ENCODE peak calls at places on chromosomes 3 and 15, in eight cellular contexts. One of them, this sample, is unnamed.

GRCh38 chr15:99475754-99476412 is 89.9 kb upstream of the MEF2A start:
- DNase-seq in left ventricle myocardium inferior: no peak
- DNase-seq in CD4-positive, CD25-positive, alpha-beta regulatory T cell: no peak
- DNase-seq in right lobe of liver: no peak
- DNase-seq in upper lobe of right lung: no peak
- DNase-seq in transverse colon: no peak
- DNase-seq in HAP-1: no peak
- DNase-seq in CD8-positive, alpha-beta memory T cell: no peak
- DNase-seq in this sample: no peak

GRCh38 chr15:55829826-55830225 is 86.9 kb upstream of the PRTG start:
- DNase-seq in HAP-1: no peak
- DNase-seq in left ventricle myocardium inferior: no peak
- DNase-seq in upper lobe of right lung: no peak
- DNase-seq in right lobe of liver: no peak
- DNase-seq in transverse colon: no peak
- DNase-seq in CD4-positive, CD25-positive, alpha-beta regulatory T cell: peak; percentile 75
- DNase-seq in CD8-positive, alpha-beta memory T cell: no peak
- DNase-seq in this sample: no peak

GRCh38 chr3:67083277-67083676 is 85.2 kb downstream of the KBTBD8 start:
- DNase-seq in right lobe of liver: no peak
- DNase-seq in left ventricle myocardium inferior: no peak
- DNase-seq in transverse colon: no peak
- DNase-seq in HAP-1: no peak
- DNase-seq in CD8-positive, alpha-beta memory T cell: no peak
- DNase-seq in upper lobe of right lung: no peak
- DNase-seq in CD4-positive, CD25-positive, alpha-beta regulatory T cell: peak; percentile 81
- DNase-seq in this sample: no peak

GRCh38 chr3:161372321-161373260 is 1.3 kb upstream of the SPTSSB start:
- DNase-seq in CD4-positive, CD25-positive, alpha-beta regulatory T cell: peak; percentile 52
- DNase-seq in left ventricle myocardium inferior: no peak
- DNase-seq in HAP-1: peak; percentile 40
- DNase-seq in CD8-positive, alpha-beta memory T cell: no peak
- DNase-seq in right lobe of liver: peak; percentile 25
- DNase-seq in upper lobe of right lung: peak; percentile 63
- DNase-seq in transverse colon: no peak
- DNase-seq in this sample: peak; percentile 25

GRCh38 chr15:83061680-83062079 is 5.4 kb downstream of the BTBD1 start:
- DNase-seq in transverse colon: no peak
- DNase-seq in HAP-1: peak; percentile 25
- DNase-seq in CD8-positive, alpha-beta memory T cell: no peak
- DNase-seq in CD4-positive, CD25-positive, alpha-beta regulatory T cell: no peak
- DNase-seq in right lobe of liver: no peak
- DNase-seq in upper lobe of right lung: no peak
- DNase-seq in left ventricle myocardium inferior: no peak
- DNase-seq in this sample: no peak

GRCh38 chr15:95290376-95290973 is 1040.0 kb upstream of the NR2F2 start:
- DNase-seq in CD8-positive, alpha-beta memory T cell: no peak
- DNase-seq in upper lobe of right lung: no peak
- DNase-seq in HAP-1: no peak
- DNase-seq in left ventricle myocardium inferior: no peak
- DNase-seq in transverse colon: no peak
- DNase-seq in right lobe of liver: no peak
- DNase-seq in CD4-positive, CD25-positive, alpha-beta regulatory T cell: no peak
- DNase-seq in this sample: no peak

GRCh38 chr15:69472046-69472445 is 19.4 kb downstream of the RPLP1 start:
- DNase-seq in CD8-positive, alpha-beta memory T cell: no peak
- DNase-seq in transverse colon: no peak
- DNase-seq in right lobe of liver: no peak
- DNase-seq in left ventricle myocardium inferior: no peak
- DNase-seq in HAP-1: peak; percentile 5
- DNase-seq in upper lobe of right lung: no peak
- DNase-seq in CD4-positive, CD25-positive, alpha-beta regulatory T cell: no peak
- DNase-seq in this sample: no peak

GRCh38 chr15:90603893-90604292 is 74.2 kb downstream of the CRTC3 start:
- DNase-seq in transverse colon: peak; percentile 53
- DNase-seq in HAP-1: peak; percentile 55
- DNase-seq in CD8-positive, alpha-beta memory T cell: peak; percentile 12
- DNase-seq in right lobe of liver: no peak
- DNase-seq in CD4-positive, CD25-positive, alpha-beta regulatory T cell: peak; percentile 73
- DNase-seq in left ventricle myocardium inferior: peak; percentile 51
- DNase-seq in upper lobe of right lung: peak; percentile 72
- DNase-seq in this sample: peak; percentile 67

GRCh38 chr15:99441871-99442267 is 123.9 kb upstream of the MEF2A start:
- DNase-seq in CD4-positive, CD25-positive, alpha-beta regulatory T cell: no peak
- DNase-seq in right lobe of liver: no peak
- DNase-seq in transverse colon: no peak
- DNase-seq in CD8-positive, alpha-beta memory T cell: no peak
- DNase-seq in HAP-1: peak; percentile 3
- DNase-seq in upper lobe of right lung: no peak
- DNase-seq in left ventricle myocardium inferior: no peak
- DNase-seq in this sample: no peak

GRCh38 chr15:92954578-92954977 is 54.5 kb downstream of the CHD2 start:
- DNase-seq in right lobe of liver: no peak
- DNase-seq in transverse colon: no peak
- DNase-seq in CD4-positive, CD25-positive, alpha-beta regulatory T cell: peak; percentile 18
- DNase-seq in left ventricle myocardium inferior: no peak
- DNase-seq in CD8-positive, alpha-beta memory T cell: no peak
- DNase-seq in upper lobe of right lung: no peak
- DNase-seq in HAP-1: peak; percentile 34
- DNase-seq in this sample: no peak

GRCh38 chr3:160136421-160136820 is 88.8 kb upstream of the C3orf80 start:
- DNase-seq in left ventricle myocardium inferior: no peak
- DNase-seq in HAP-1: no peak
- DNase-seq in CD4-positive, CD25-positive, alpha-beta regulatory T cell: no peak
- DNase-seq in upper lobe of right lung: no peak
- DNase-seq in transverse colon: no peak
- DNase-seq in right lobe of liver: no peak
- DNase-seq in CD8-positive, alpha-beta memory T cell: no peak
- DNase-seq in this sample: no peak

GRCh38 chr3:197374951-197375560 is 76.6 kb upstream of the DLG1 start:
- DNase-seq in upper lobe of right lung: no peak
- DNase-seq in left ventricle myocardium inferior: no peak
- DNase-seq in HAP-1: no peak
- DNase-seq in CD8-positive, alpha-beta memory T cell: no peak
- DNase-seq in right lobe of liver: no peak
- DNase-seq in transverse colon: no peak
- DNase-seq in CD4-positive, CD25-positive, alpha-beta regulatory T cell: no peak
- DNase-seq in this sample: no peak

GRCh38 chr3:51719413-51720025 is 12.7 kb downstream of the GRM2 start:
- DNase-seq in HAP-1: no peak
- DNase-seq in CD8-positive, alpha-beta memory T cell: no peak
- DNase-seq in transverse colon: no peak
- DNase-seq in left ventricle myocardium inferior: no peak
- DNase-seq in CD4-positive, CD25-positive, alpha-beta regulatory T cell: no peak
- DNase-seq in upper lobe of right lung: no peak
- DNase-seq in right lobe of liver: no peak
- DNase-seq in this sample: no peak

GRCh38 chr3:121018917-121019321 is 110.9 kb downstream of the STXBP5L start:
- DNase-seq in CD4-positive, CD25-positive, alpha-beta regulatory T cell: no peak
- DNase-seq in right lobe of liver: no peak
- DNase-seq in left ventricle myocardium inferior: no peak
- DNase-seq in upper lobe of right lung: peak; percentile 45
- DNase-seq in HAP-1: no peak
- DNase-seq in transverse colon: no peak
- DNase-seq in CD8-positive, alpha-beta memory T cell: no peak
- DNase-seq in this sample: no peak

GRCh38 chr15:51718199-51718598 is 19.3 kb downstream of the LYSMD2 start:
- DNase-seq in HAP-1: no peak
- DNase-seq in CD4-positive, CD25-positive, alpha-beta regulatory T cell: no peak
- DNase-seq in left ventricle myocardium inferior: no peak
- DNase-seq in CD8-positive, alpha-beta memory T cell: no peak
- DNase-seq in upper lobe of right lung: no peak
- DNase-seq in right lobe of liver: no peak
- DNase-seq in transverse colon: no peak
- DNase-seq in this sample: no peak

DNA sequence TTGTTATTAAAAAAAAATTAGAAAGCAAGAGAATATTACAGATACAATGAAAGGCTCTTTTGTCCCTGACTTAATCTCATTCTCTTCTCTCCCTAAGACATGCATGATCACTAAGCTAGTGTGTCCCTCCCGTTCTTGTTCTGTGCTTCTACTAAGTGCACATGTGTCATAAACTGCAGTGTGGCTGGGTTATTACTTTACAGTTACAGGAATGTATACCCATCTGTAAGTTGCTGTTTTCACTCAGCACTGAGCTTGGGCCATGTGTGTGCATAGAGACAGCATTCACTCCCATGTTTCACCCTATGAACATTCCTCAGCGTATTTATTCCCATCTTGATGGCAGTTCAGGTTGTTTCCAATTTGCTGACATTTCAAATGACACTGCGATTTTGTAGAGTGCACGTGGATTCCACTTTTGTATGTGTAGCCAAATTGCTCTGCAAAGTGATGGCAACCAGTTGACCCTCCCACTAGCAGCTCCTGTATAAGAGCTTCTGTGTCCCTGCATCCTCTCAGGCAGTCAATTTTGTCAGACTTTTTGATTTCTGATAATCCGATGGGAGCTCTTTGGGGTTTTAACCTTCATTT is 145.8 kb upstream of the UBE2E1 start:
- DNase-seq in right lobe of liver: no peak
- DNase-seq in left ventricle myocardium inferior: no peak
- DNase-seq in transverse colon: no peak
- DNase-seq in upper lobe of right lung: no peak
- DNase-seq in CD8-positive, alpha-beta memory T cell: no peak
- DNase-seq in CD4-positive, CD25-positive, alpha-beta regulatory T cell: no peak
- DNase-seq in HAP-1: no peak
- DNase-seq in this sample: no peak
- H3K4me1 ChIP-seq in right lobe of liver: no peaks in the 10 kb centered on the region
- H3K4me1 ChIP-seq in left ventricle myocardium inferior: no peaks in the 10 kb centered on the region
- H3K4me1 ChIP-seq in transverse colon: peaks cover 14% of the 10 kb centered on the region
- H3K4me1 ChIP-seq in upper lobe of right lung: no peaks in the 10 kb centered on the region
- H3K4me1 ChIP-seq in CD8-positive, alpha-beta memory T cell: no peaks in the 10 kb centered on the region
- H3K4me1 ChIP-seq in CD4-positive, CD25-positive, alpha-beta regulatory T cell: no peaks in the 10 kb centered on the region
- H3K4me1 ChIP-seq in HAP-1: no peaks in the 10 kb centered on the region
- H3K4me1 ChIP-seq in this sample: no peaks in the 10 kb centered on the region

GRCh38 chr15:52791776-52792175 is 1.6 kb upstream of the ONECUT1 start:
- DNase-seq in right lobe of liver: no peak
- DNase-seq in HAP-1: no peak
- DNase-seq in CD4-positive, CD25-positive, alpha-beta regulatory T cell: no peak
- DNase-seq in CD8-positive, alpha-beta memory T cell: no peak
- DNase-seq in left ventricle myocardium inferior: no peak
- DNase-seq in upper lobe of right lung: no peak
- DNase-seq in transverse colon: no peak
- DNase-seq in this sample: no peak
- H3K4me1 ChIP-seq in right lobe of liver: peaks cover 4% of the 10 kb centered on the region
- H3K4me1 ChIP-seq in HAP-1: no peaks in the 10 kb centered on the region
- H3K4me1 ChIP-seq in CD4-positive, CD25-positive, alpha-beta regulatory T cell: peaks cover 32% of the 10 kb centered on the region
- H3K4me1 ChIP-seq in CD8-positive, alpha-beta memory T cell: peaks cover 8% of the 10 kb centered on the region
- H3K4me1 ChIP-seq in left ventricle myocardium inferior: peaks cover 40% of the 10 kb centered on the region
- H3K4me1 ChIP-seq in upper lobe of right lung: peaks cover 13% of the 10 kb centered on the region
- H3K4me1 ChIP-seq in transverse colon: peaks cover 24% of the 10 kb centered on the region
- H3K4me1 ChIP-seq in this sample: no peaks in the 10 kb centered on the region

GRCh38 chr15:85406916-85407315 is 26.5 kb downstream of the AKAP13 start:
- DNase-seq in upper lobe of right lung: no peak
- DNase-seq in right lobe of liver: no peak
- DNase-seq in CD4-positive, CD25-positive, alpha-beta regulatory T cell: no peak
- DNase-seq in transverse colon: no peak
- DNase-seq in left ventricle myocardium inferior: no peak
- DNase-seq in CD8-positive, alpha-beta memory T cell: no peak
- DNase-seq in HAP-1: no peak
- DNase-seq in this sample: no peak
- H3K4me1 ChIP-seq in upper lobe of right lung: peaks cover 67% of the 10 kb centered on the region
- H3K4me1 ChIP-seq in right lobe of liver: peaks cover 16% of the 10 kb centered on the region
- H3K4me1 ChIP-seq in CD4-positive, CD25-positive, alpha-beta regulatory T cell: peaks cover 35% of the 10 kb centered on the region
- H3K4me1 ChIP-seq in transverse colon: peaks cover 57% of the 10 kb centered on the region
- H3K4me1 ChIP-seq in left ventricle myocardium inferior: peaks cover 92% of the 10 kb centered on the region
- H3K4me1 ChIP-seq in CD8-positive, alpha-beta memory T cell: peaks cover 41% of the 10 kb centered on the region
- H3K4me1 ChIP-seq in HAP-1: peaks cover 53% of the 10 kb centered on the region
- H3K4me1 ChIP-seq in this sample: peaks cover 12% of the 10 kb centered on the region

GRCh38 chr3:5019411-5020261 is 40.4 kb downstream of the BHLHE40 start:
- DNase-seq in left ventricle myocardium inferior: no peak
- DNase-seq in right lobe of liver: no peak
- DNase-seq in HAP-1: no peak
- DNase-seq in transverse colon: peak; percentile 47
- DNase-seq in upper lobe of right lung: peak; percentile 60
- DNase-seq in CD4-positive, CD25-positive, alpha-beta regulatory T cell: peak; percentile 89
- DNase-seq in CD8-positive, alpha-beta memory T cell: peak; percentile 48
- DNase-seq in this sample: peak; percentile 54
- H3K4me1 ChIP-seq in left ventricle myocardium inferior: peaks cover 37% of the 10 kb centered on the region
- H3K4me1 ChIP-seq in right lobe of liver: no peaks in the 10 kb centered on the region
- H3K4me1 ChIP-seq in HAP-1: no peaks in the 10 kb centered on the region
- H3K4me1 ChIP-seq in transverse colon: peaks cover 39% of the 10 kb centered on the region
- H3K4me1 ChIP-seq in upper lobe of right lung: peaks cover 29% of the 10 kb centered on the region
- H3K4me1 ChIP-seq in CD4-positive, CD25-positive, alpha-beta regulatory T cell: peaks cover 19% of the 10 kb centered on the region
- H3K4me1 ChIP-seq in CD8-positive, alpha-beta memory T cell: peaks cover 49% of the 10 kb centered on the region
- H3K4me1 ChIP-seq in this sample: peaks cover 11% of the 10 kb centered on the region

GRCh38 chr3:101861978-101862421 is 12.7 kb downstream of the NFKBIZ start:
- DNase-seq in transverse colon: no peak
- DNase-seq in left ventricle myocardium inferior: no peak
- DNase-seq in CD4-positive, CD25-positive, alpha-beta regulatory T cell: peak; percentile 18
- DNase-seq in upper lobe of right lung: no peak
- DNase-seq in right lobe of liver: no peak
- DNase-seq in HAP-1: no peak
- DNase-seq in CD8-positive, alpha-beta memory T cell: no peak
- DNase-seq in this sample: no peak

GRCh38 chr3:101865751-101866509 is 16.6 kb downstream of the NFKBIZ start:
- DNase-seq in CD8-positive, alpha-beta memory T cell: no peak
- DNase-seq in upper lobe of right lung: no peak
- DNase-seq in CD4-positive, CD25-positive, alpha-beta regulatory T cell: peak; percentile 29
- DNase-seq in transverse colon: no peak
- DNase-seq in left ventricle myocardium inferior: no peak
- DNase-seq in HAP-1: no peak
- DNase-seq in right lobe of liver: no peak
- DNase-seq in this sample: no peak

GRCh38 chr3:101859882-101860281 is 10.6 kb downstream of the NFKBIZ start:
- DNase-seq in right lobe of liver: no peak
- DNase-seq in upper lobe of right lung: no peak
- DNase-seq in CD8-positive, alpha-beta memory T cell: no peak
- DNase-seq in CD4-positive, CD25-positive, alpha-beta regulatory T cell: no peak
- DNase-seq in transverse colon: no peak
- DNase-seq in HAP-1: no peak
- DNase-seq in left ventricle myocardium inferior: no peak
- DNase-seq in this sample: no peak

GRCh38 chr3:101861212-101861977 is 12.1 kb downstream of the NFKBIZ start:
- DNase-seq in transverse colon: no peak
- DNase-seq in right lobe of liver: no peak
- DNase-seq in CD4-positive, CD25-positive, alpha-beta regulatory T cell: peak; percentile 16
- DNase-seq in left ventricle myocardium inferior: no peak
- DNase-seq in CD8-positive, alpha-beta memory T cell: no peak
- DNase-seq in upper lobe of right lung: no peak
- DNase-seq in HAP-1: no peak
- DNase-seq in this sample: no peak

GRCh38 chr3:101862453-101863165 is 13.3 kb downstream of the NFKBIZ start:
- DNase-seq in left ventricle myocardium inferior: no peak
- DNase-seq in upper lobe of right lung: no peak
- DNase-seq in transverse colon: no peak
- DNase-seq in HAP-1: no peak
- DNase-seq in CD4-positive, CD25-positive, alpha-beta regulatory T cell: no peak
- DNase-seq in CD8-positive, alpha-beta memory T cell: no peak
- DNase-seq in right lobe of liver: no peak
- DNase-seq in this sample: no peak
- H3K4me1 ChIP-seq in left ventricle myocardium inferior: peaks cover 7% of the 10 kb centered on the region
- H3K4me1 ChIP-seq in upper lobe of right lung: peaks cover 17% of the 10 kb centered on the region
- H3K4me1 ChIP-seq in transverse colon: peaks cover 11% of the 10 kb centered on the region
- H3K4me1 ChIP-seq in HAP-1: no peaks in the 10 kb centered on the region
- H3K4me1 ChIP-seq in CD4-positive, CD25-positive, alpha-beta regulatory T cell: no peaks in the 10 kb centered on the region
- H3K4me1 ChIP-seq in CD8-positive, alpha-beta memory T cell: peaks cover 2% of the 10 kb centered on the region
- H3K4me1 ChIP-seq in right lobe of liver: peaks cover 22% of the 10 kb centered on the region
- H3K4me1 ChIP-seq in this sample: no peaks in the 10 kb centered on the region

This sample was measured in colonic mucosa.